ENCODE peak calls at places on chromosomes 11 and 22, in five cellular contexts. I, A, H, W and Y are unnamed samples.

GRCh38 chr11:61534901-61535839 is 26.6 kb downstream of the LRRC10B start:
- DNase-seq in A (no peak), W (no peak), H (no peak), I (no peak), Y (no peak)

GRCh38 chr11:20448838-20449237 is 61.3 kb downstream of the PRMT3 start:
- DNase-seq in W (no peak), H (no peak), I (peak; percentile 17), A (no peak), Y (no peak)

GRCh38 chr22:27370281-27370680 is 431.3 kb downstream of the MN1 start:
- DNase-seq in I (no peak), W (no peak), H (no peak), A (no peak), Y (no peak)

GRCh38 chr11:46050652-46051051 is 70.6 kb downstream of the PHF21A start:
- DNase-seq in I (no peak), A (no peak), H (no peak), W (no peak), Y (no peak)

GRCh38 chr11:4025248-4025956 is 69.2 kb upstream of the RRM1 start:
- DNase-seq in A (no peak), I (no peak), H (no peak), W (no peak), Y (no peak)

GRCh38 chr11:76327223-76327622 is 53.7 kb downstream of the THAP12 start:
- DNase-seq in I (no peak), H (no peak), A (no peak), W (no peak), Y (no peak)

GRCh38 chr11:68014157-68014965 is 4.2 kb downstream of the ALDH3B1 start:
- DNase-seq in A (peak; percentile 81), I (no peak), H (peak; percentile 29), W (no peak), Y (peak; percentile 89)

GRCh38 chr22:47043835-47044721 is 281.6 kb downstream of the TBC1D22A start:
- DNase-seq in W (no peak), I (peak; percentile 49), H (no peak), A (peak; percentile 90), Y (peak; percentile 91)

GRCh38 chr11:65355013-65355775 is 643 bp downstream of the TIGD3 start:
- DNase-seq in W (peak; percentile 31), I (peak; percentile 64), H (peak; percentile 87), A (peak; percentile 73), Y (peak; percentile 51)

GRCh38 chr11:1924121-1924520 is 4.6 kb downstream of the TNNT3 start:
- DNase-seq in W (no peak), I (no peak), H (peak; percentile 7), A (no peak), Y (no peak)

GRCh38 chr11:44427432-44427831 is 117.5 kb upstream of the ALX4 start:
- DNase-seq in A (no peak), H (no peak), W (no peak), I (peak; percentile 83), Y (no peak)

GRCh38 chr11:119599864-119600593 is 129.0 kb downstream of the NECTIN1 start:
- DNase-seq in I (no peak), H (no peak), W (no peak), A (no peak), Y (no peak)

GRCh38 chr22:45585437-45585755 is 82.7 kb downstream of the FBLN1 start:
- DNase-seq in W (no peak), H (no peak), I (no peak), A (no peak), Y (no peak)

GRCh38 chr11:45289369-45289768 is 3.2 kb upstream of the SYT13 start:
- DNase-seq in A (no peak), I (no peak), H (no peak), W (no peak), Y (no peak)

GRCh38 chr22:23504522-23504921 is 75.6 kb downstream of the IGLL1 start:
- DNase-seq in W (no peak), H (no peak), I (no peak), A (no peak), Y (no peak)

GRCh38 chr11:105799728-105800462 is 190.0 kb downstream of the GRIA4 start:
- DNase-seq in I (no peak), H (no peak), W (no peak), A (no peak), Y (no peak)

GRCh38 chr11:134668796-134669195 is 256.8 kb upstream of the B3GAT1 start:
- DNase-seq in I (no peak), H (no peak), A (no peak), W (no peak), Y (no peak)

GRCh38 chr11:129992161-129992944 is 10.3 kb downstream of the PRDM10 start:
- DNase-seq in A (peak; percentile 56), H (peak; percentile 53), W (peak; percentile 20), I (peak; percentile 93), Y (peak; percentile 85)

GRCh38 chr11:75214411-75214821 is 26.2 kb upstream of the TPBGL start:
- DNase-seq in I (peak; percentile 99), W (peak; percentile 61), H (peak; percentile 75), A (peak; percentile 69), Y (peak; percentile 56)

GRCh38 chr22:24451162-24451561 is 23.8 kb downstream of the ADORA2A start:
- DNase-seq in I (no peak), A (no peak), W (no peak), H (no peak), Y (no peak)

GRCh38 chr22:24937114-24937513 is 9.4 kb downstream of the LHFPL7 start:
- DNase-seq in A (no peak), H (no peak), W (no peak), I (peak; percentile 66), Y (peak; percentile 47)

GRCh38 chr11:17314232-17314547 is 37.4 kb upstream of the NCR3LG1 start:
- DNase-seq in H (no peak), W (no peak), A (no peak), I (no peak), Y (no peak)

GRCh38 chr22:42519544-42520237 is at the start of gene RRP7A:
- DNase-seq in A (peak; percentile 90), I (peak; percentile 90), H (peak; percentile 79), W (peak; percentile 80), Y (peak; percentile 80)

GRCh38 chr11:131300304-131300703 is 70.1 kb upstream of the NTM start:
- DNase-seq in I (no peak), W (no peak), A (no peak), H (no peak), Y (no peak)

GRCh38 chr22:27397948-27398330 is 403.6 kb downstream of the MN1 start:
- DNase-seq in A (no peak), H (no peak), I (no peak), W (no peak), Y (no peak)

GRCh38 chr22:20430641-20431519 is 6.7 kb downstream of the SCARF2 start:
- DNase-seq in I (peak; percentile 87), W (peak; percentile 42), A (peak; percentile 69), H (peak; percentile 70), Y (peak; percentile 58)

GRCh38 chr11:76910620-76911414 is 50.1 kb downstream of the ACER3 start:
- DNase-seq in W (no peak), I (peak; percentile 79), A (no peak), H (no peak), Y (no peak)

GRCh38 chr11:3890014-3890413 is 34.5 kb downstream of the STIM1 start:
- DNase-seq in W (no peak), I (no peak), A (no peak), H (no peak), Y (no peak)

GRCh38 chr11:70303070-70303469 is 32.6 kb downstream of the PPFIA1 start:
- DNase-seq in W (no peak), H (no peak), A (no peak), I (no peak), Y (no peak)
- H3K4me3 ChIP-seq in W (no peak overlapping the region), H (no peak overlapping the region), A (no peak overlapping the region), I (no peak overlapping the region), Y (no peak overlapping the region)

DNA sequence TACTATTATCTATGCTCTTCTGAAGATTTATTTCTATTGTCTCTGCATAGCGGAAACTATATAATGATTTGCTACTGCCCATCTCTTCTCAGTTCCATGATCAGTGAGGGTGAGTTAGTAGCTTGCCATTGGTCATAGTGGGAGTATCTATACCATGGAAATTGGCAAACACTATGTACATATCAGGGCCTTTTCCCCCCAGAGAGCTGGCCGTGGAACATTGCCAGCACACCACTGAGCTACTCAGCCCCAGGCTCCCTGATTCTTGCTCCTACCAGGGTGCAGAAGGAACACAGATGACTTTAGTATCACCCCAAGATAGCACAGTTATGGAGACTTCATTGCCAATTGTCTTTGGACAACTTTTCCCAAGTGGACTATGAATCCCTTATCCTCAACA is 33.2 kb downstream of the IRAG1 start:
- DNase-seq in H (no peak), W (no peak), A (no peak), I (no peak), Y (no peak)
- H3K27ac ChIP-seq in H (no peak overlapping the region), W (no peak overlapping the region), A (no peak overlapping the region), I (no peak overlapping the region), Y (peak overlapping the region; percentile 67)

DNA sequence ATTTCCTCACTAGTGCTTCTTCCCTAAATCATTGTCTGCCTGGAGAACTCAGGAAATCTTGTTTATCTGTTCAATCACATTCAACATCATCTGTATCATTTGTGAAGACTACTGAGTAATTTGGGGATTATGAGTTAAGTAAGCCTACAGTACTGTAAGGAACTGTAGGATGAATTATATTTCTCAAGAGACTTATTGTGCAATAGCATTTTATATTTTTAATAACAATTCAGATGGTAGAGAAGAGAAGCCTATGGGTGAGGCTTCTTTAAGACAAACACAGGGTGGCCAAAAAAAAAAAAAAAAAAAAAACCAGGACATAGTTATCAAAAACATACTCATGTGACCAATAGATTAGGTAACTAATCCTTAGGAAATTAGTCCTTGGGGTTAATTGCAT is 282.7 kb downstream of the FAM181B start:
- DNase-seq in H (no peak), I (no peak), W (no peak), A (no peak), Y (no peak)
- H3K4me3 ChIP-seq in H (no peak overlapping the region), I (no peak overlapping the region), W (no peak overlapping the region), A (no peak overlapping the region), Y (no peak overlapping the region)

GRCh38 chr11:34359548-34359891 is 1.7 kb upstream of the ABTB2 start:
- DNase-seq in W (no peak), A (no peak), H (no peak), I (no peak), Y (no peak)

GRCh38 chr11:34366522-34366921 is 8.7 kb upstream of the ABTB2 start:
- DNase-seq in W (no peak), H (no peak), A (no peak), I (peak; percentile 56), Y (peak; percentile 52)

GRCh38 chr11:34364102-34364501 is 6.3 kb upstream of the ABTB2 start:
- DNase-seq in W (no peak), A (no peak), H (no peak), I (no peak), Y (no peak)

GRCh38 chr11:34360056-34360455 is 2.2 kb upstream of the ABTB2 start:
- DNase-seq in A (no peak), I (no peak), H (no peak), W (no peak), Y (no peak)

DNA sequence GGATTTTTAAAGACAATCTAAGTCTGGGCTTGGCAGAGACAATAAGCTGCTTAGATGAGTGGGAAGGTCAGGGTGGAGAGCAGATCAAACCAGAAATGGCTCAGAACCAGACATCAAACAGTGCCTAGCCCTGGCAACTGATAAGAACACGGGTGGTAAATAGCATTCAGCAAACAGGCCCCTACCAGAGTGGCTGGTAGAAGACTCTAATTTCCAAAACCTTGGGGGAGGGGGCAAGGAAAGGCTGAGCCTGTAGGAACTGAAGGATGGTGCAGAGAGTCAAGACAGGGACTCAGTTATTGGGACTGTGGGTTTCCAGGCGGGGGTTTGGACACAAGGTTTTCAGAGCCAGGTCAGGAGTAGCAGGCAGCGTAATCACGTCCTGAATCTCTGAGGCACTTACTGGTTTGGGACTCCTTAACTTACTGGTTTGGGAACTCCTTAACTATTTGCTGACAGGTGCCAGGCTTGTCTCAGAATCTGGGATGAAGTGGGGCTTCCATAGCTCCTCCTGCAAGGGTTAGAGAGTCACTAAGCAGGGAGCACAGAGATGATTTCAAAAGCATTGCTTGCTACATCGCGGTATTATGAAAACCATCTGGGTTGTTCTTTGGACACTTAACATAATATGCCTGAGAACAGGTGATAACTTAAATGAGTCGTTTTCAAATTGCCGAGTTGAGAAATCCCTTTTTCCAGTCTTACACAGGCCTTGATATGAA is 5.7 kb upstream of the ABTB2 start:
- DNase-seq in H (no peak), I (no peak), W (no peak), A (no peak), Y (no peak)
- H3K27ac ChIP-seq in H (no peak overlapping the region), I (no peak overlapping the region), W (no peak overlapping the region), A (no peak overlapping the region), Y (no peak overlapping the region)